ENCODE peak calls at places on chromosomes 3 and 15, in nine cellular contexts. N is body of pancreas, B is tibial artery, A is cardiac muscle cell, R is neural progenitor cell, V is IMR-90, C is gastrocnemius medialis, I is ovary, Y is aorta. O is an unnamed sample.

GRCh38 chr3:50170689-50171088 is 15.6 kb downstream of the SEMA3F start:
- DNase-seq in N (peak; percentile 34), B (peak; percentile 46), A (no peak), R (no peak), V (peak; percentile 90), C (no peak), I (no peak), Y (no peak), O (peak; percentile 87)

GRCh38 chr3:127448161-127448561 is 142.4 kb downstream of the TPRA1 start:
- DNase-seq in N (peak; percentile 38), B (peak; percentile 18), A (no peak), R (no peak), V (no peak), C (no peak), I (peak; percentile 27), Y (no peak), O (no peak)

GRCh38 chr3:5389057-5389456 is 201.6 kb downstream of the EDEM1 start:
- DNase-seq in N (no peak), B (no peak), A (no peak), R (no peak), V (no peak), C (no peak), I (no peak), Y (no peak), O (no peak)

GRCh38 chr3:138118863-138119766 is 3.7 kb upstream of the DZIP1L start:
- DNase-seq in N (peak; percentile 88), B (peak; percentile 82), A (peak; percentile 77), R (peak; percentile 77), V (peak; percentile 73), C (peak; percentile 62), I (peak; percentile 84), Y (peak; percentile 79), O (peak; percentile 88)

GRCh38 chr15:55522741-55523450 is 14.9 kb upstream of the DNAAF4 start:
- DNase-seq in N (no peak), B (no peak), A (no peak), R (no peak), V (no peak), C (no peak), I (no peak), Y (no peak), O (no peak)

GRCh38 chr3:159451482-159451881 is 537.2 kb upstream of the IL12A start:
- DNase-seq in N (no peak), B (no peak), A (no peak), R (no peak), V (no peak), C (no peak), I (no peak), Y (no peak), O (no peak)

GRCh38 chr15:76107169-76107568 is 47.4 kb downstream of the TMEM266 start:
- DNase-seq in N (no peak), B (no peak), A (no peak), R (no peak), V (no peak), C (no peak), I (no peak), Y (no peak), O (no peak)

GRCh38 chr3:62184559-62184958 is 188.8 kb downstream of the FEZF2 start:
- DNase-seq in N (no peak), B (no peak), A (no peak), R (no peak), V (no peak), C (peak; percentile 48), I (no peak), Y (no peak), O (peak; percentile 37)

GRCh38 chr15:89845305-89845893 is 30.7 kb upstream of the ANPEP start:
- DNase-seq in N (no peak), B (no peak), A (no peak), R (no peak), V (peak; percentile 92), C (no peak), I (no peak), Y (no peak), O (no peak)

GRCh38 chr15:68751622-68752021 is 69.1 kb downstream of the ANP32A start:
- DNase-seq in N (no peak), B (no peak), A (no peak), R (no peak), V (no peak), C (no peak), I (no peak), Y (no peak), O (no peak)

GRCh38 chr3:133208184-133208583 is 170.0 kb downstream of the TMEM108 start:
- DNase-seq in N (no peak), B (no peak), A (no peak), R (no peak), V (no peak), C (no peak), I (no peak), Y (no peak), O (no peak)

GRCh38 chr15:78673476-78673875 is 32.5 kb upstream of the CHRNB4 start:
- DNase-seq in N (no peak), B (no peak), A (no peak), R (no peak), V (no peak), C (no peak), I (no peak), Y (no peak), O (no peak)

GRCh38 chr3:134603956-134604355 is 46.9 kb downstream of the KY start:
- DNase-seq in N (no peak), B (no peak), A (no peak), R (no peak), V (no peak), C (no peak), I (no peak), Y (no peak), O (no peak)

GRCh38 chr3:26963356-26963742 is 340.8 kb downstream of the LRRC3B start:
- DNase-seq in N (no peak), B (no peak), A (no peak), R (no peak), V (no peak), C (no peak), I (no peak), Y (no peak), O (peak; percentile 16)

GRCh38 chr15:78951841-78952238 is 7.0 kb upstream of the CTSH start:
- DNase-seq in N (peak; percentile 66), B (no peak), A (no peak), R (no peak), V (peak; percentile 47), C (no peak), I (no peak), Y (no peak), O (no peak)

GRCh38 chr3:159672728-159673471 is 315.7 kb upstream of the IL12A start:
- DNase-seq in N (no peak), B (no peak), A (no peak), R (peak; percentile 19), V (no peak), C (no peak), I (no peak), Y (no peak), O (no peak)

GRCh38 chr15:80999623-81000036 is 1.1 kb upstream of the TLNRD1 start:
- DNase-seq in N (peak; percentile 92), B (no peak), A (no peak), R (no peak), V (no peak), C (no peak), I (no peak), Y (no peak), O (no peak)

GRCh38 chr3:126704494-126705214 is 614 bp downstream of the CHCHD6 start:
- DNase-seq in N (no peak), B (no peak), A (no peak), R (peak; percentile 40), V (no peak), C (no peak), I (no peak), Y (no peak), O (peak; percentile 57)

GRCh38 chr3:195087321-195087720 is 183.6 kb downstream of the XXYLT1 start:
- DNase-seq in N (no peak), B (no peak), A (no peak), R (peak; percentile 20), V (no peak), C (no peak), I (no peak), Y (peak; percentile 20), O (no peak)

GRCh38 chr15:40999190-40999589 is 45.9 kb downstream of the CHAC1 start:
- DNase-seq in N (no peak), B (no peak), A (no peak), R (no peak), V (peak; percentile 98), C (no peak), I (no peak), Y (no peak), O (no peak)

GRCh38 chr3:158110658-158111018 is 749 bp downstream of the RSRC1 start:
- DNase-seq in N (no peak), B (no peak), A (no peak), R (no peak), V (no peak), C (no peak), I (no peak), Y (no peak), O (no peak)
- H3K27ac ChIP-seq in N (peak overlapping the region; percentile 82), B (peak overlapping the region; percentile 84), A (peak overlapping the region; percentile 89), R (no peak overlapping the region), V (peak overlapping the region; percentile 78), C (peak overlapping the region; percentile 89), I (no peak overlapping the region), Y (no peak overlapping the region), O (no peak overlapping the region)

GRCh38 chr15:65410972-65411371 is 11.8 kb downstream of the IGDCC4 start:
- DNase-seq in N (no peak), B (no peak), A (no peak), R (no peak), V (no peak), C (no peak), I (no peak), Y (peak; percentile 44), O (no peak)
- H3K4me1 ChIP-seq in N (peaks cover 21% of the 10 kb centered on the region), B (peaks cover under 1% of the 10 kb centered on the region), A (peaks cover 14% of the 10 kb centered on the region), R (peaks cover 59% of the 10 kb centered on the region), V (peaks cover 12% of the 10 kb centered on the region), C (peaks cover 42% of the 10 kb centered on the region), I (peaks cover 13% of the 10 kb centered on the region), Y (no peaks in the 10 kb centered on the region), O (peaks cover 6% of the 10 kb centered on the region)

GRCh38 chr15:34292591-34292990 is 45.0 kb downstream of the SLC12A6 start:
- DNase-seq in N (no peak), B (no peak), A (no peak), R (no peak), V (no peak), C (no peak), I (no peak), Y (no peak), O (no peak)

GRCh38 chr15:34301058-34301457 is 36.5 kb downstream of the SLC12A6 start:
- DNase-seq in N (no peak), B (no peak), A (no peak), R (no peak), V (no peak), C (no peak), I (no peak), Y (no peak), O (no peak)

DNA sequence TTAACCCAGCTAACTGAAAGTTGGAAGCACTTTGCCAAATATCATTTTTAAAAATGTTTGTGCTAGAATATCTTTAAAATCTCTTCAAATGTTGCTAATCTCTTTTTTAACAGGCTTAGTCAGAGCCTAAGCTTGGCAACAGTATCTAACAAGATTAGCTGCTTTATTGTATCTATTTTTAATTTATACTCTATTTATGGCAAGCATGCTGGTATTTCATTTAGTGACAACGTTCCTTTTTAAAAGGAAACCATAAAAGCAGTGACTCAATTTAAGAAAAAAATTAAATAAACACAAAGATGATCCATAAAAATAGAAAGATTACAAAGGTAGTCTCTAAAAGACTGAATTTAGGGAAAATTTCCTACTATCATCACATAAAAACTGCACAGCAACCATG is 40.5 kb downstream of the SLC12A6 start:
- DNase-seq in N (no peak), B (no peak), A (no peak), R (no peak), V (peak; percentile 37), C (no peak), I (no peak), Y (no peak), O (no peak)
- H3K27ac ChIP-seq in N (no peak overlapping the region), B (peak overlapping the region; percentile 56), A (no peak overlapping the region), R (no peak overlapping the region), V (no peak overlapping the region), C (no peak overlapping the region), I (no peak overlapping the region), Y (peak overlapping the region; percentile 20), O (no peak overlapping the region)

GRCh38 chr3:177127008-177127407 is 70.3 kb downstream of the TBL1XR1 start:
- DNase-seq in N (no peak), B (no peak), A (no peak), R (no peak), V (no peak), C (no peak), I (no peak), Y (no peak), O (no peak)
- H3K4me1 ChIP-seq in N (peaks cover 57% of the 10 kb centered on the region), B (peaks cover 66% of the 10 kb centered on the region), A (peaks cover 30% of the 10 kb centered on the region), R (peaks cover 35% of the 10 kb centered on the region), V (peaks cover 3% of the 10 kb centered on the region), C (peaks cover 66% of the 10 kb centered on the region), I (peaks cover 4% of the 10 kb centered on the region), Y (peaks cover 6% of the 10 kb centered on the region), O (peaks cover 5% of the 10 kb centered on the region)

O was measured in right cardiac atrium.